ENCODE peak calls at places on chromosome 22, in four cellular contexts. P, E, Q and J are unnamed samples.

GRCh38 chr22:43944670-43945430 is 10.4 kb upstream of the SAMM50 start:
- DNase-seq in E (no peak), Q (no peak), P (no peak), J (no peak)

GRCh38 chr22:36457688-36458450 is 23.6 kb downstream of the TXN2 start:
- DNase-seq in Q (no peak), E (peak; percentile 63), P (no peak), J (no peak)

GRCh38 chr22:44669725-44670027 is 32.3 kb upstream of the PRR5 start:
- DNase-seq in Q (no peak), E (no peak), P (no peak), J (no peak)

GRCh38 chr22:37175414-37176144 is 12.5 kb downstream of the C1QTNF6 start:
- DNase-seq in Q (no peak), E (no peak), P (no peak), J (no peak)

GRCh38 chr22:30922151-30922611 is 46.4 kb downstream of the MORC2 start:
- DNase-seq in Q (peak; percentile 81), E (peak; percentile 25), P (peak; percentile 75), J (peak; percentile 85)

GRCh38 chr22:48908547-48908946 is 919.1 kb downstream of the BRD1 start:
- DNase-seq in E (no peak), P (no peak), Q (no peak), J (no peak)

GRCh38 chr22:36587289-36588154 is 58.6 kb upstream of the EIF3D start:
- DNase-seq in E (peak; percentile 65), Q (no peak), P (no peak), J (no peak)

GRCh38 chr22:35615156-35615555 is 2.0 kb downstream of the MB start:
- DNase-seq in E (no peak), Q (no peak), P (no peak), J (no peak)

GRCh38 chr22:22867996-22868715 is 19.5 kb upstream of the IGLL5 start:
- DNase-seq in Q (no peak), P (no peak), E (no peak), J (no peak)

GRCh38 chr22:24805790-24806662 is at the start of gene SGSM1:
- DNase-seq in Q (peak; percentile 63), E (peak; percentile 39), P (peak; percentile 60), J (peak; percentile 69)

GRCh38 chr22:40603088-40603605 is 33.4 kb downstream of the MRTFA start:
- DNase-seq in E (peak; percentile 87), Q (no peak), P (no peak), J (no peak)

GRCh38 chr22:46057762-46058420 is 80.9 kb upstream of the WNT7B start:
- DNase-seq in Q (no peak), P (no peak), E (peak; percentile 72), J (no peak)

GRCh38 chr22:24772493-24773220 is 1.9 kb downstream of the PIWIL3 start:
- DNase-seq in P (no peak), E (peak; percentile 22), Q (no peak), J (no peak)

GRCh38 chr22:35131423-35132050 is 65.6 kb downstream of the ISX start:
- DNase-seq in E (no peak), P (no peak), Q (no peak), J (no peak)

GRCh38 chr22:27578937-27579617 is 222.5 kb downstream of the MN1 start:
- DNase-seq in Q (no peak), P (no peak), E (peak; percentile 23), J (no peak)

GRCh38 chr22:49965291-49966040 is 4.9 kb downstream of the PIM3 start:
- DNase-seq in Q (no peak), P (no peak), E (no peak), J (peak; percentile 1)

GRCh38 chr22:47367107-47367690 is 604.7 kb downstream of the TBC1D22A start:
- DNase-seq in Q (no peak), E (no peak), P (no peak), J (no peak)

GRCh38 chr22:43337385-43337784 is 5.8 kb downstream of the SCUBE1 start:
- DNase-seq in E (no peak), Q (no peak), P (no peak), J (no peak)

GRCh38 chr22:26890870-26891269 is 233.5 kb downstream of the MIAT start:
- DNase-seq in P (no peak), Q (no peak), E (no peak), J (no peak)

GRCh38 chr22:30523646-30524489 is 18.4 kb upstream of the SEC14L4 start:
- DNase-seq in P (no peak), E (no peak), Q (no peak), J (no peak)

GRCh38 chr22:17891427-17892167 is 117.3 kb upstream of the BID start:
- DNase-seq in E (no peak), P (no peak), Q (no peak), J (no peak)